ENCODE peak calls at places on chromosomes 2 and 18, in eight cellular contexts. One of them, this sample, is unnamed. For H3K4me1, the result is how much of the 10 kb centered on the place peaks cover.

GRCh38 chr2:65085148-65085547 is 28.9 kb downstream of the CEP68 start:
- DNase-seq in CD8-positive, alpha-beta memory T cell: no peak
- DNase-seq in A549: no peak
- DNase-seq in colonic mucosa: no peak
- DNase-seq in cardiac muscle cell: no peak
- DNase-seq in thyroid gland: no peak
- DNase-seq in kidney: no peak
- DNase-seq in endothelial cell of umbilical vein: no peak
- DNase-seq in this sample: no peak

GRCh38 chr18:63322908-63323634 is 3.5 kb upstream of the BCL2 start:
- DNase-seq in CD8-positive, alpha-beta memory T cell: no peak
- DNase-seq in A549: peak
- DNase-seq in colonic mucosa: peak
- DNase-seq in cardiac muscle cell: peak
- DNase-seq in thyroid gland: peak
- DNase-seq in kidney: no peak
- DNase-seq in endothelial cell of umbilical vein: peak
- DNase-seq in this sample: peak

GRCh38 chr2:1691366-1691765 is 52.9 kb downstream of the PXDN start:
- DNase-seq in CD8-positive, alpha-beta memory T cell: no peak
- DNase-seq in A549: no peak
- DNase-seq in colonic mucosa: no peak
- DNase-seq in cardiac muscle cell: no peak
- DNase-seq in thyroid gland: no peak
- DNase-seq in kidney: no peak
- DNase-seq in endothelial cell of umbilical vein: no peak
- DNase-seq in this sample: no peak

GRCh38 chr2:101395545-101396351 is 8.4 kb upstream of the CREG2 start:
- DNase-seq in CD8-positive, alpha-beta memory T cell: no peak
- DNase-seq in A549: no peak
- DNase-seq in colonic mucosa: no peak
- DNase-seq in cardiac muscle cell: no peak
- DNase-seq in thyroid gland: no peak
- DNase-seq in kidney: no peak
- DNase-seq in endothelial cell of umbilical vein: no peak
- DNase-seq in this sample: no peak

GRCh38 chr18:45837283-45838070 is 12.0 kb downstream of the SIGLEC15 start:
- DNase-seq in CD8-positive, alpha-beta memory T cell: no peak
- DNase-seq in A549: no peak
- DNase-seq in colonic mucosa: peak
- DNase-seq in cardiac muscle cell: peak
- DNase-seq in thyroid gland: peak
- DNase-seq in kidney: peak
- DNase-seq in endothelial cell of umbilical vein: peak
- DNase-seq in this sample: no peak

GRCh38 chr18:8609711-8610441 is 639 bp downstream of the RAB12 start:
- DNase-seq in CD8-positive, alpha-beta memory T cell: no peak
- DNase-seq in A549: no peak
- DNase-seq in colonic mucosa: no peak
- DNase-seq in cardiac muscle cell: peak
- DNase-seq in thyroid gland: peak
- DNase-seq in kidney: peak
- DNase-seq in endothelial cell of umbilical vein: no peak
- DNase-seq in this sample: no peak

GRCh38 chr2:95043300-95043786 is 17.8 kb downstream of the MAL start:
- DNase-seq in CD8-positive, alpha-beta memory T cell: no peak
- DNase-seq in A549: no peak
- DNase-seq in colonic mucosa: peak
- DNase-seq in cardiac muscle cell: peak
- DNase-seq in thyroid gland: peak
- DNase-seq in kidney: peak
- DNase-seq in endothelial cell of umbilical vein: no peak
- DNase-seq in this sample: peak

GRCh38 chr2:225399509-225399908 is at the start of gene NYAP2:
- DNase-seq in CD8-positive, alpha-beta memory T cell: no peak
- DNase-seq in A549: no peak
- DNase-seq in colonic mucosa: no peak
- DNase-seq in cardiac muscle cell: no peak
- DNase-seq in thyroid gland: no peak
- DNase-seq in kidney: no peak
- DNase-seq in endothelial cell of umbilical vein: no peak
- DNase-seq in this sample: no peak

GRCh38 chr2:27095745-27096651 is 9.4 kb downstream of the KHK start:
- DNase-seq in CD8-positive, alpha-beta memory T cell: no peak
- DNase-seq in A549: peak
- DNase-seq in colonic mucosa: peak
- DNase-seq in cardiac muscle cell: peak
- DNase-seq in thyroid gland: peak
- DNase-seq in kidney: peak
- DNase-seq in endothelial cell of umbilical vein: peak
- DNase-seq in this sample: peak

GRCh38 chr2:17752892-17753802 is 463 bp downstream of the SMC6 start:
- DNase-seq in CD8-positive, alpha-beta memory T cell: peak
- DNase-seq in A549: peak
- DNase-seq in colonic mucosa: peak
- DNase-seq in cardiac muscle cell: peak
- DNase-seq in thyroid gland: peak
- DNase-seq in kidney: no peak
- DNase-seq in endothelial cell of umbilical vein: peak
- DNase-seq in this sample: peak

GRCh38 chr2:210410542-210410941 is 66.0 kb downstream of the LANCL1 start:
- DNase-seq in CD8-positive, alpha-beta memory T cell: no peak
- DNase-seq in A549: no peak
- DNase-seq in colonic mucosa: no peak
- DNase-seq in cardiac muscle cell: no peak
- DNase-seq in thyroid gland: no peak
- DNase-seq in kidney: no peak
- DNase-seq in endothelial cell of umbilical vein: no peak
- DNase-seq in this sample: no peak

GRCh38 chr2:191404568-191404991 is 159.4 kb downstream of the MYO1B start:
- DNase-seq in CD8-positive, alpha-beta memory T cell: no peak
- DNase-seq in A549: no peak
- DNase-seq in colonic mucosa: no peak
- DNase-seq in cardiac muscle cell: peak
- DNase-seq in thyroid gland: no peak
- DNase-seq in kidney: no peak
- DNase-seq in endothelial cell of umbilical vein: no peak
- DNase-seq in this sample: no peak

GRCh38 chr2:56743807-56744206 is 560.0 kb downstream of the CCDC85A start:
- DNase-seq in CD8-positive, alpha-beta memory T cell: no peak
- DNase-seq in A549: no peak
- DNase-seq in colonic mucosa: no peak
- DNase-seq in cardiac muscle cell: no peak
- DNase-seq in thyroid gland: no peak
- DNase-seq in kidney: no peak
- DNase-seq in endothelial cell of umbilical vein: no peak
- DNase-seq in this sample: no peak

GRCh38 chr2:38505779-38506178 is 96.9 kb downstream of the HNRNPLL start:
- DNase-seq in CD8-positive, alpha-beta memory T cell: no peak
- DNase-seq in A549: no peak
- DNase-seq in colonic mucosa: no peak
- DNase-seq in cardiac muscle cell: peak
- DNase-seq in thyroid gland: peak
- DNase-seq in kidney: no peak
- DNase-seq in endothelial cell of umbilical vein: no peak
- DNase-seq in this sample: peak

GRCh38 chr2:173451137-173451536 is 96.5 kb downstream of the CDCA7 start:
- DNase-seq in CD8-positive, alpha-beta memory T cell: no peak
- DNase-seq in A549: no peak
- DNase-seq in colonic mucosa: no peak
- DNase-seq in cardiac muscle cell: no peak
- DNase-seq in thyroid gland: no peak
- DNase-seq in kidney: no peak
- DNase-seq in endothelial cell of umbilical vein: no peak
- DNase-seq in this sample: no peak

GRCh38 chr2:173446722-173447121 is 92.0 kb downstream of the CDCA7 start:
- DNase-seq in CD8-positive, alpha-beta memory T cell: no peak
- DNase-seq in A549: no peak
- DNase-seq in colonic mucosa: no peak
- DNase-seq in cardiac muscle cell: no peak
- DNase-seq in thyroid gland: no peak
- DNase-seq in kidney: no peak
- DNase-seq in endothelial cell of umbilical vein: no peak
- DNase-seq in this sample: no peak

GRCh38 chr2:173452436-173452835 is 97.8 kb downstream of the CDCA7 start:
- DNase-seq in CD8-positive, alpha-beta memory T cell: no peak
- DNase-seq in A549: no peak
- DNase-seq in colonic mucosa: no peak
- DNase-seq in cardiac muscle cell: no peak
- DNase-seq in thyroid gland: no peak
- DNase-seq in kidney: no peak
- DNase-seq in endothelial cell of umbilical vein: no peak
- DNase-seq in this sample: no peak

DNA sequence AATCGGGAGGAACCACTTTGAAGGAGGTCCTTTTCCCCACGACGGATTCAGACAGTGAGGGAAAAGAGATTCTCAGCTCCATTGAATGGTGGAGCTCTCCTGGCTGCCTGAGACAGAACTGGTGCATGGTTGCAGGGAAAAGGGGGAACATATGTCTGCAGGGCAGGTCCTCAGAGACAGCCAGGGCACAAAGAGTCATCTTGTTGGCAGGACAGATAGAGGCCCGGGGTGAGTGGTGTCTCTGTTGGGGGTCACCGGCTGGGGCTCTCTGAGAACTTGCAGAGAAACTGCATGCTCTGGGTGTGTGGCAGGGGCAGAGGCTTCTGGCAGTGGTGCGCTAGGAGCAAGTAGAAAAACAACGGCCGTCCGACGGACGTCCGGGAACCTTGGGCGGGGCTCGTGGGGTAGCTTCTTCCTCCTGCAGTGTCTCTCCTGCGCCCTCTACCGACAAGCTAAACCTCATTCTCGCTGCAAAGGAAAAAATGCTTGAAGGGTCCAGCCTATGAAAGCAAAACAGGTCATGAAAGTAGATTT is 94.3 kb downstream of the CDCA7 start:
- DNase-seq in CD8-positive, alpha-beta memory T cell: peak
- DNase-seq in A549: peak
- DNase-seq in colonic mucosa: peak
- DNase-seq in cardiac muscle cell: peak
- DNase-seq in thyroid gland: peak
- DNase-seq in kidney: peak
- DNase-seq in endothelial cell of umbilical vein: peak
- DNase-seq in this sample: peak
- H3K4me3 ChIP-seq in CD8-positive, alpha-beta memory T cell: no peak
- H3K4me3 ChIP-seq in A549: peak
- H3K4me3 ChIP-seq in colonic mucosa: peak
- H3K4me3 ChIP-seq in cardiac muscle cell: peak
- H3K4me3 ChIP-seq in thyroid gland: no peak
- H3K4me3 ChIP-seq in kidney: peak
- H3K4me3 ChIP-seq in endothelial cell of umbilical vein: peak
- H3K4me3 ChIP-seq in this sample: no peak

DNA sequence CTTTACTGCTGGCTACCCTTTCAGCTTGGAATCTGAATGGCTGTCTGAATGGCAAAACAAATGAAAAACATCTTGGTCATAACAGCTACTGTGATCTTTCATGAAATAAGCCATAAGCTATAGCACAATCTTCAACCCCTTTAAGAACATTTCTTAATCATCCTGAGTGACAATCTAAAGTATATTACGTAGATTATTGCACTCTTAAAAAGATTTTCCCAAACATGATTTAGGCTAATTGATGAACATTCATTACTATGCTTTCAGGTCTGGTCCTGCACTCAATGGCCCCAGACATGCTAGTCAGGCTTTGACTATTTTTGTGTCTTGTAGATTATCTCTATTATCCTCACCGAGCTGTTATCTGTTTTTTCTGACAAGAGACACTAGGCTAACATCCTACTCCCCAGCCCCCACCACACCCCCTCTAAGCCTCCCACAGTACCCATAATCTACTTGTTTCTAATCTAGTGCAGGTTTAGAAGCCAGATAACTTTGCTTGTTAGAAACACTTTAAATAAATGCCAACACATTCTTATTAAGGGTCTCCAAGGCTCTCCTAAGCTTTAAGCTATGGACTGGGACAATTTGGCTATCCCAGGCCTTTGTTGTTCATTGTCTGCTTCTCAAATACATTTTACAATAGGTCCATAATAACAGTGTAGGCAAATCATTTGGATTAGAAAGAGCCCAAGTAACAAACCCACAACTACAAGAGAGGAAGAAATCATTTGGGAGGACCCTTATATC is 4.2 kb downstream of the SMAD2 start:
- DNase-seq in CD8-positive, alpha-beta memory T cell: no peak
- DNase-seq in A549: no peak
- DNase-seq in colonic mucosa: no peak
- DNase-seq in cardiac muscle cell: no peak
- DNase-seq in thyroid gland: no peak
- DNase-seq in kidney: no peak
- DNase-seq in endothelial cell of umbilical vein: no peak
- DNase-seq in this sample: no peak
- H3K27ac ChIP-seq in CD8-positive, alpha-beta memory T cell: no peak
- H3K27ac ChIP-seq in A549: peak
- H3K27ac ChIP-seq in colonic mucosa: no peak
- H3K27ac ChIP-seq in cardiac muscle cell: peak
- H3K27ac ChIP-seq in thyroid gland: no peak
- H3K27ac ChIP-seq in kidney: no peak
- H3K27ac ChIP-seq in endothelial cell of umbilical vein: no peak
- H3K27ac ChIP-seq in this sample: peak

DNA sequence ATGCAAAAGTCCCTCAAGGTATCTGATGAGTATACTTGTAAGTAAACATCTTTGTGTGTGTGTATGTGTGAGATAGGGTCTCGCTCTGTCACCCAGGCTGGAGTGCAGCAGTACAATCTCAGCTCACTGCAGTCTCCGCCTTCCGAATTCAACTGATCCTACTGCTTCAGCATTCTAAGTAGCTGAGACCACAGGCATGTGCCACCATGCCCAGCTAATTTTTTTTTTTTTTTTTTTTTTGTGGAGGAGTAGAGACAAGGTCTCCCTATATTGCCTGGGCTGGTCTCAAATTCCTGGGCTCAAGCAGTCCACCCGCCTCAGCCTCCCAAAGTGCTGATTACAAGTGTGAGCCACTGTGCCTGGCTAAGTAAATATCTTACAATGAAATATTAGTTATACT is 23.2 kb downstream of the ADAM17 start:
- DNase-seq in CD8-positive, alpha-beta memory T cell: no peak
- DNase-seq in A549: no peak
- DNase-seq in colonic mucosa: no peak
- DNase-seq in cardiac muscle cell: no peak
- DNase-seq in thyroid gland: no peak
- DNase-seq in kidney: no peak
- DNase-seq in endothelial cell of umbilical vein: no peak
- DNase-seq in this sample: no peak
- H3K4me1 ChIP-seq in CD8-positive, alpha-beta memory T cell: under half
- H3K4me1 ChIP-seq in A549: under half
- H3K4me1 ChIP-seq in colonic mucosa: under half
- H3K4me1 ChIP-seq in cardiac muscle cell: under half
- H3K4me1 ChIP-seq in thyroid gland: under half
- H3K4me1 ChIP-seq in kidney: under half
- H3K4me1 ChIP-seq in endothelial cell of umbilical vein: under half
- H3K4me1 ChIP-seq in this sample: under half

DNA sequence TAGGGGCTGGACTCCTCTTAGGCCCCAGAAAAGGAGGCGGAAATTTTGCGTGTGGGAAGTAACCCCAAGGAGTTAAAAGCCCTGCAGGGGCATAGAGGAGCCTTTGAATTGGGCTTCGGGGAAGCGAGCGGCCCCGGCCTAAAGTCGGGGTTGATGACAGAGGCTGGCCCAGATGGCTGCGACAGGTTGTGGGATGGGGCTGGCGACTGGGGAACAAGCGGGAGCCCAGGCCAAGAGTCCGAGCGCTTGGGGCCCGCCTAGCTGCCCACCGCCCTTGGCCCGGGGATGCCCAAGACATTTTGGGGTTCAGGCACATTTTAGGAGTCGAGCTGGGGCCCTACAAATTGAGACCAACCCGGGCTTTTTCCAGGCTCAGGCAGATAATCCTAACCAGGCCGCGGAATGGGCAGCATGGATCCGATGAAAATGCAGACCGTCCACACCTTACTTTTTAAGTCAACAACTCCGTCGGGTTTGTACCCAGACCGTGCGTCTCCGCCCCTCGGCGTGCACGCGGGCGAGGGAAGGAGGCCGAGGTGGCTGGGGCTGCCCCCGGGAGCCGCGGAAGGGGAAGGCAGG is 537 bp downstream of the RTKN start:
- DNase-seq in CD8-positive, alpha-beta memory T cell: no peak
- DNase-seq in A549: no peak
- DNase-seq in colonic mucosa: peak
- DNase-seq in cardiac muscle cell: no peak
- DNase-seq in thyroid gland: no peak
- DNase-seq in kidney: no peak
- DNase-seq in endothelial cell of umbilical vein: no peak
- DNase-seq in this sample: no peak
- H3K4me3 ChIP-seq in CD8-positive, alpha-beta memory T cell: no peak
- H3K4me3 ChIP-seq in A549: peak
- H3K4me3 ChIP-seq in colonic mucosa: peak
- H3K4me3 ChIP-seq in cardiac muscle cell: peak
- H3K4me3 ChIP-seq in thyroid gland: peak
- H3K4me3 ChIP-seq in kidney: peak
- H3K4me3 ChIP-seq in endothelial cell of umbilical vein: no peak
- H3K4me3 ChIP-seq in this sample: peak